ENCODE peak calls at places on chromosomes 6 and 20, in five cellular contexts. One of them, this sample, is unnamed.

GRCh38 chr6:26301638-26302037 is 63.4 kb upstream of the BTN3A2 start:
- DNase-seq in HEK293T: no peak
- DNase-seq in effector CD4-positive, alpha-beta T cell: no peak
- DNase-seq in LoVo: no peak
- DNase-seq in lower leg skin: no peak
- DNase-seq in this sample: no peak

GRCh38 chr20:62628691-62629090 is 13.6 kb upstream of the SLCO4A1 start:
- DNase-seq in HEK293T: no peak
- DNase-seq in effector CD4-positive, alpha-beta T cell: no peak
- DNase-seq in LoVo: no peak
- DNase-seq in lower leg skin: no peak
- DNase-seq in this sample: no peak

GRCh38 chr20:61436674-61437279 is 184.7 kb downstream of the CDH4 start:
- DNase-seq in HEK293T: no peak
- DNase-seq in effector CD4-positive, alpha-beta T cell: no peak
- DNase-seq in LoVo: no peak
- DNase-seq in lower leg skin: no peak
- DNase-seq in this sample: no peak

GRCh38 chr6:53796791-53797190 is 2.0 kb downstream of the LRRC1 start:
- DNase-seq in HEK293T: no peak
- DNase-seq in effector CD4-positive, alpha-beta T cell: no peak
- DNase-seq in LoVo: no peak
- DNase-seq in lower leg skin: no peak
- DNase-seq in this sample: no peak

GRCh38 chr6:104887350-104887749 is 27.6 kb upstream of the HACE1 start:
- DNase-seq in HEK293T: peak; percentile 37
- DNase-seq in effector CD4-positive, alpha-beta T cell: no peak
- DNase-seq in LoVo: peak; percentile 5
- DNase-seq in lower leg skin: no peak
- DNase-seq in this sample: no peak

GRCh38 chr6:39731565-39731964 is 6.4 kb upstream of the KIF6 start:
- DNase-seq in HEK293T: peak; percentile 18
- DNase-seq in effector CD4-positive, alpha-beta T cell: no peak
- DNase-seq in LoVo: no peak
- DNase-seq in lower leg skin: no peak
- DNase-seq in this sample: no peak

GRCh38 chr20:23889775-23890187 is 10.2 kb upstream of the CST5 start:
- DNase-seq in HEK293T: peak; percentile 28
- DNase-seq in effector CD4-positive, alpha-beta T cell: peak; percentile 54
- DNase-seq in LoVo: peak; percentile 28
- DNase-seq in lower leg skin: no peak
- DNase-seq in this sample: peak; percentile 16

GRCh38 chr20:2429061-2429460 is 41.5 kb downstream of the SNRPB start:
- DNase-seq in HEK293T: no peak
- DNase-seq in effector CD4-positive, alpha-beta T cell: no peak
- DNase-seq in LoVo: no peak
- DNase-seq in lower leg skin: no peak
- DNase-seq in this sample: no peak

GRCh38 chr6:109867009-109867969 is 110.8 kb upstream of the GPR6 start:
- DNase-seq in HEK293T: no peak
- DNase-seq in effector CD4-positive, alpha-beta T cell: no peak
- DNase-seq in LoVo: no peak
- DNase-seq in lower leg skin: peak; percentile 85
- DNase-seq in this sample: no peak

GRCh38 chr6:127446356-127446755 is 12.8 kb downstream of the KIAA0408 start:
- DNase-seq in HEK293T: no peak
- DNase-seq in effector CD4-positive, alpha-beta T cell: no peak
- DNase-seq in LoVo: no peak
- DNase-seq in lower leg skin: no peak
- DNase-seq in this sample: no peak

GRCh38 chr6:30885999-30886896 is 1.9 kb downstream of the DDR1 start:
- DNase-seq in HEK293T: no peak
- DNase-seq in effector CD4-positive, alpha-beta T cell: no peak
- DNase-seq in LoVo: peak; percentile 93
- DNase-seq in lower leg skin: peak; percentile 95
- DNase-seq in this sample: no peak

GRCh38 chr6:88629838-88630462 is 333.5 kb downstream of the RNGTT start:
- DNase-seq in HEK293T: no peak
- DNase-seq in effector CD4-positive, alpha-beta T cell: no peak
- DNase-seq in LoVo: no peak
- DNase-seq in lower leg skin: no peak
- DNase-seq in this sample: no peak

GRCh38 chr6:168051648-168052047 is 27.4 kb downstream of the FRMD1 start:
- DNase-seq in HEK293T: no peak
- DNase-seq in effector CD4-positive, alpha-beta T cell: no peak
- DNase-seq in LoVo: no peak
- DNase-seq in lower leg skin: no peak
- DNase-seq in this sample: no peak

GRCh38 chr6:19839788-19840187 is 2.6 kb downstream of the ID4 start:
- DNase-seq in HEK293T: no peak
- DNase-seq in effector CD4-positive, alpha-beta T cell: no peak
- DNase-seq in LoVo: no peak
- DNase-seq in lower leg skin: no peak
- DNase-seq in this sample: no peak

GRCh38 chr6:96613291-96613999 is 50.5 kb downstream of the FHL5 start:
- DNase-seq in HEK293T: no peak
- DNase-seq in effector CD4-positive, alpha-beta T cell: no peak
- DNase-seq in LoVo: no peak
- DNase-seq in lower leg skin: no peak
- DNase-seq in this sample: no peak

GRCh38 chr6:108757357-108757756 is 90.9 kb upstream of the ARMC2 start:
- DNase-seq in HEK293T: no peak
- DNase-seq in effector CD4-positive, alpha-beta T cell: no peak
- DNase-seq in LoVo: no peak
- DNase-seq in lower leg skin: no peak
- DNase-seq in this sample: no peak

GRCh38 chr6:7496266-7496875 is 45.1 kb upstream of the DSP start:
- DNase-seq in HEK293T: no peak
- DNase-seq in effector CD4-positive, alpha-beta T cell: no peak
- DNase-seq in LoVo: no peak
- DNase-seq in lower leg skin: no peak
- DNase-seq in this sample: no peak

GRCh38 chr6:37491830-37492208 is 7.9 kb downstream of the CCDC167 start:
- DNase-seq in HEK293T: no peak
- DNase-seq in effector CD4-positive, alpha-beta T cell: no peak
- DNase-seq in LoVo: no peak
- DNase-seq in lower leg skin: no peak
- DNase-seq in this sample: no peak

This sample was measured in B cell.